ENCODE peak calls at places on chromosomes 6 and 20, in nine cellular contexts. Q is heart right ventricle, E is brain microvascular endothelial cell, P is mucosa of descending colon, S is astrocyte of the spinal cord, Z is AG04450, H is pancreas, U is adrenal gland, I is fibroblast of villous mesenchyme. C is an unnamed sample.

GRCh38 chr6:97203343-97203742 is 79.7 kb downstream of the MMS22L start:
- DNase-seq in Q (no peak), E (no peak), P (no peak), S (no peak), Z (peak; percentile 65), H (no peak), U (no peak), I (peak; percentile 91), C (no peak)

GRCh38 chr6:34241351-34242215 is 4.9 kb downstream of the HMGA1 start:
- DNase-seq in Q (no peak), E (no peak), P (no peak), S (no peak), Z (no peak), H (no peak), U (no peak), I (no peak), C (no peak)

GRCh38 chr6:158642805-158643489 is 1.6 kb downstream of the DYNLT1 start:
- DNase-seq in Q (no peak), E (no peak), P (peak; percentile 0), S (no peak), Z (no peak), H (no peak), U (no peak), I (no peak), C (no peak)

GRCh38 chr6:13419422-13419821 is 68.0 kb downstream of the GFOD1 start:
- DNase-seq in Q (no peak), E (no peak), P (no peak), S (no peak), Z (no peak), H (no peak), U (no peak), I (no peak), C (no peak)

GRCh38 chr6:88481519-88481918 is 315.4 kb upstream of the CNR1 start:
- DNase-seq in Q (no peak), E (no peak), P (no peak), S (no peak), Z (no peak), H (no peak), U (no peak), I (no peak), C (no peak)

GRCh38 chr6:35970181-35970580 is 49.3 kb upstream of the SRPK1 start:
- DNase-seq in Q (no peak), E (peak; percentile 63), P (no peak), S (peak; percentile 53), Z (no peak), H (no peak), U (no peak), I (peak; percentile 32), C (peak; percentile 87)

GRCh38 chr6:133854633-133855598 is 34.0 kb upstream of the TCF21 start:
- DNase-seq in Q (no peak), E (no peak), P (no peak), S (no peak), Z (no peak), H (no peak), U (no peak), I (no peak), C (no peak)

GRCh38 chr6:129491436-129491835 is 218.5 kb downstream of the ARHGAP18 start:
- DNase-seq in Q (no peak), E (peak; percentile 34), P (no peak), S (no peak), Z (no peak), H (no peak), U (no peak), I (no peak), C (no peak)

GRCh38 chr6:112251170-112251945 is 3.0 kb downstream of the LAMA4 start:
- DNase-seq in Q (peak; percentile 23), E (peak; percentile 88), P (peak; percentile 42), S (peak; percentile 92), Z (no peak), H (no peak), U (no peak), I (peak; percentile 87), C (peak; percentile 75)
- H3K4me3 ChIP-seq in Q (peak overlapping the region; percentile 83), E (peak overlapping the region; percentile 98), P (no peak overlapping the region), S (no peak overlapping the region), Z (peak overlapping the region; percentile 90), H (no peak overlapping the region), U (no peak overlapping the region), I (peak overlapping the region; percentile 69), C (peak overlapping the region; percentile 90)

DNA sequence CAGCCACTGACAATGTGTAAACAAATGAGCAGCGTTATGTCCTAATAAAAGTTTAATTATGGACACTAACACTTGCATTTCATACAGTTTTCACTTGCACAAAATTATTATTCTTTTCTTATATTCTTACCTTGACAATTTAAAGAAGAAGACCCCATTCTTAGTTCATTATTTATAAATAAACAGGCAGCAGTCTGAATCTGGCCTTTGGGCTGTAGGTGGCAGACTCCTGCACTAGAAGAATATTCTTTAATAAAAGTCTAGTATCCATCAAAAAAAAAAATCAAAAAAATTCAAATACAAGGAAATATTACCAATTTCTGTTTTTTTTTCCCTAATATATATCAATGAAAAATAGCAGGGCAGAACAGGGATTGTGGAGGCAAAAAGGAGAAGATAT is 24.8 kb downstream of the PTCHD4 start:
- DNase-seq in Q (no peak), E (no peak), P (no peak), S (no peak), Z (no peak), H (no peak), U (no peak), I (no peak), C (no peak)
- TF ChIP-seq CTCF in Q (no peak), E (peak; percentile 52), P (no peak), S (peak; percentile 27), Z (peak; percentile 34), H (no peak), U (no peak), I (peak; percentile 37), C (peak; percentile 43)

DNA sequence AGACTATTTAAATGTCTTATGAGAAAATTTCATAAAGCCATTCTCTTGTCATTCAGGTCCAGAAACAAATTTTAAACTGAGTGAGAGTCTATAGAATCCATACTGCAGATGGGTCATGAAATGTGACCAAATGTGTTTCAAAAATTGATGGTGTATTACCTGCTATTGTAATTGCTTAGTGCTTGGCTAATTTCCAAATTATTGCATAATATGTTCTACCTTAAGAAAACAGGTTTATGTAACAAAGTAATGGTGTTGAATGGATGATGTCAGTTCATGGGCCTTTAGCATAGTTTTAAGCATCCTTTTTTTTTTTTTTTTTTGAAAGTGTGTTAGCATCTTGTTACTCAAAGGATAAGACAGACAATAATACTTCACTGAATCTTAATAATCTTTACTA is 5.0 kb downstream of the MARCKS start:
- DNase-seq in Q (no peak), E (no peak), P (no peak), S (no peak), Z (no peak), H (no peak), U (no peak), I (no peak), C (no peak)
- H3K4me3 ChIP-seq in Q (no peak overlapping the region), E (peak overlapping the region; percentile 5), P (no peak overlapping the region), S (no peak overlapping the region), Z (no peak overlapping the region), H (no peak overlapping the region), U (no peak overlapping the region), I (no peak overlapping the region), C (no peak overlapping the region)

DNA sequence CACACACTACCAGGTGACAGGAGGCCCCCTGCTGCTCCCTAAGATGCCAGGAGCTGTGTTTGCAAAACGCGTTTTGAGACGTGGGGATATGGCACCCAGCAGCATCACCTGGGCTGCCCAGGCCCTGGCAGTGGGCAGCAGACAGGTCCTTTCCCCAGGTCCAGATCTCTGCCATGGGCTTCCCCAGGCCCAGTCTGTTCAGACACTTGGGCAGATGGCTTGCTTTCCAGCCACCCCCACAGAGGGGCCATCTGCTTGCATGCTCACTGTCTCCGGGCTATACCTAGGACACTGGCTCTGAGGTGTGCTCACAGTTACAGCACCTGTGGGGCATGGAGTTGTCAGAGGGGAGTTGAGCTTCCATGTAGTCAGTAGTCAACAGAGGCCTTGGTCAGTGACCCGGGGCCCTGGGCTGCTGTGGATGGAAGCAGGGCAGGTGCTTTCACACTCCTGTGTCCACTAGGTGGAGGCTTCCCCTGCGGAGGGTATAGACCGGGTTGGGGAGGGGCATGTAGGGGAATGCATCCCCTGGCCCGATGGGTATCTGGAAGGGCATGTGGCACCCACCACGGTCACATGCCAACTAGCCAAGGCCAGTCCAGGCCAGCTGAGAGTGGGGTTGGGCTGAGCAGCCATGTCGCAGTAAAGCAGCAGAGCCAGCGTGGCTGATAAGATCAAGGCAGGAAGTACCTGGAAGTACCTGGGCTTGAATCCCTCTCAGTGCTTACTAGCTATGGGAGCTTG is 185.4 kb upstream of the SLC24A3 start:
- DNase-seq in Q (no peak), E (no peak), P (no peak), S (no peak), Z (no peak), H (no peak), U (no peak), I (no peak), C (no peak)
- TF ChIP-seq CTCF in Q (no peak), E (no peak), P (no peak), S (no peak), Z (no peak), H (no peak), U (no peak), I (no peak), C (no peak)

DNA sequence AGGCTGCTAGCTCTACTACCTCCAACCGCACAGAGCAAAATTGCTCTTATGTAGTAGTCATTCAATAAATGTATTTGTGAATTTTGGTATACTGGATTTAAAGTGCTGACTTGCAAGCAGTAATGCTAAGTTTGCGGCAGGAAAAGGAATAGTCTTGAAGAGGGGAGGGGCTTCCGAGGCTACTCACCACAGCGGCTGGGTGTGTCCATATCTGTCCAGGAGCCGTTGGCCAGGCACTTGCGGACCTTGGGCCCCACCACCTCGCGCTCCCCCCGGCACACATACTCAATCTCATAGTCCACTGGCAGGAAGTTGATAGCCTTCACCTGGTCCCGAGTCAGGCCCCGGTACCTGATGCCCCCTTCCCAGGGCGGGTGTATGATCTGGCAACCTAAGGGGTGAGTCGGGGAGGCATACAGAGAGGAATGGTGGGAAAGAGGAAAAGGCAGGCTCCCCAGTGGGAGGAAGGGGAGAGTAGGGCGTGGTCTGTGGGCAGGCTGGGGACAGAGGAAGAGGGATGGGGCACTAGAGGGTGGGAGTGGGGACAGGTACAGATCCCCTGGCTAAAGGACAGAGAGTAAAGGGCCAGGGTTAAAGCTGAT is 1.7 kb downstream of the GABBR1 start:
- DNase-seq in Q (no peak), E (no peak), P (no peak), S (no peak), Z (no peak), H (no peak), U (no peak), I (peak; percentile 15), C (peak; percentile 8)
- H3K4me3 ChIP-seq in Q (peak overlapping the region; percentile 81), E (peak overlapping the region; percentile 71), P (no peak overlapping the region), S (peak overlapping the region; percentile 53), Z (peak overlapping the region; percentile 79), H (no peak overlapping the region), U (no peak overlapping the region), I (peak overlapping the region; percentile 73), C (peak overlapping the region; percentile 15)

DNA sequence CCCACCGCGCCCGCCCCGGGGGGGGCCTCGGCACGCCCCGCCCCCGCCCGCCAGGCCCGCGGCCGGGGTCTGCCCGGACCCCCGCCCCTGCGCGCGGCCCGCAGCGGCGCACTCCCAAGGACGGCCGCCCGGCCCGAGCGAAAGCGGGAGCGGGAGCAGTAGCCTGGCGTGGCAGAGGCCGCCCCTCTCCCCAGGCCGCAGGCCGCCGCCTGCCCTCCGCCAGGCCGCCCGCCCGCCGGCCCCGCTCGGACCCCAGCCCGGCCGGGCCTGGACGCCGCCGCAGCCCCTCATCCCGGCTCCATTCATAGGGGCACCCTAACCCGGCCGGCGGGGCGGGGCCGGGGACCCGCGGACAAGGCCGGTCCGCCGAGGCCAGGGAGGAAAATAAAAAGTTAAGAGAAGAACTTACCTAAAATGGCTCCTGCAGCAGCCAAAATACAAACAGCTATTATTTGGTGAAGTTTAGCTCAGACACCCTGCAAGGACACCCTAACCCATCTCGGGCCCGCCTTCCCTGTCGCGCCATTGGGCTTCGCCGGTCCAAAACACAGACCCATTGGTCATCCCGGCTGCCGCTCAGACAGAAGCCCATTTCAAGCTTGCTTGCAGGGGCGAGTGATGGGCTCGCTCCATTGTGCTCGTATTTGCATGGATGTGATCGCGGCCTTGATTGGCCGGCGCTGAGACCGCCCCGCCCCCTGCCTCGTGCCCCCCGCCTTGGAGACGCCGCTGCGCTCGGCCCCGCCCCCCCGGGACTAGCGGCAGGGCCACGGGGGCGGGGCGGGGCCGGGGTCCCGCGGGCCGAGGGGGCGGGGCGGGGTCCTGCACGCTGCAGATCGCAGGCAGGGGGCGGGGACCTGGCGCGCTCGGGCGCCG is at the start of gene CHD6:
- DNase-seq in Q (peak; percentile 100), E (peak; percentile 100), P (peak; percentile 99), S (peak; percentile 99), Z (peak; percentile 99), H (peak; percentile 100), U (peak; percentile 100), I (peak; percentile 100), C (peak; percentile 100)
- TF ChIP-seq CTCF in Q (no peak), E (no peak), P (no peak), S (no peak), Z (no peak), H (no peak), U (no peak), I (no peak), C (no peak)